ENCODE peak calls at places on chromosomes 5 and 9, in ten cellular contexts. V is uterus; R is body of pancreas; W is stomach; K is left ventricle myocardium inferior; P is psoas muscle; T is K562; E is GM23338; I is cardiac muscle cell; A is effector memory CD4-positive, alpha-beta T cell. Z is an unnamed sample. For H3K36me3 and H3K4me1, the result is how much of the 10 kb centered on the place peaks cover.

GRCh38 chr9:95004452-95005275 is 278.2 kb downstream of the AOPEP start:
- DNase-seq in V (peak), T (peak), W (peak), E (peak), A (no peak), K (peak), I (peak), P (peak), R (peak), Z (peak)

GRCh38 chr9:133956520-133957076 is 35.5 kb downstream of the VAV2 start:
- DNase-seq in V (no peak), P (peak), T (no peak), R (peak), E (peak), W (no peak), I (peak), A (no peak), K (no peak), Z (no peak)

GRCh38 chr5:3277590-3278196 is 317.9 kb upstream of the IRX1 start:
- DNase-seq in P (no peak), R (no peak), A (no peak), E (peak), I (no peak), W (no peak), T (no peak), V (no peak), K (no peak), Z (no peak)

GRCh38 chr9:130106860-130107848 is 53.4 kb downstream of the GPR107 start:
- DNase-seq in A (peak), P (peak), V (peak), I (peak), K (peak), E (peak), T (peak), R (peak), W (peak), Z (peak)

GRCh38 chr9:7500521-7500920 is 299.1 kb downstream of the DMAC1 start:
- DNase-seq in V (no peak), K (no peak), E (no peak), I (no peak), A (no peak), W (no peak), P (no peak), R (no peak), T (no peak), Z (no peak)

GRCh38 chr9:93081931-93082330 is 14.1 kb upstream of the CARD19 start:
- DNase-seq in W (no peak), A (no peak), K (no peak), T (no peak), E (no peak), R (no peak), I (peak), V (peak), P (no peak), Z (no peak)

GRCh38 chr5:68447121-68447520 is 231.6 kb downstream of the PIK3R1 start:
- DNase-seq in I (no peak), R (no peak), K (no peak), W (no peak), A (no peak), P (no peak), T (no peak), V (no peak), E (no peak), Z (no peak)

GRCh38 chr5:18380729-18381362 is 746.6 kb downstream of the TAF11L14 start:
- DNase-seq in R (no peak), E (no peak), P (no peak), A (no peak), W (no peak), I (no peak), K (no peak), V (no peak), T (no peak), Z (no peak)

GRCh38 chr5:149195337-149195887 is 54.1 kb downstream of the ABLIM3 start:
- DNase-seq in P (peak), I (no peak), A (no peak), T (no peak), W (no peak), K (peak), V (no peak), E (no peak), R (no peak), Z (no peak)

GRCh38 chr5:37838152-37838932 is 1.5 kb downstream of the GDNF start:
- DNase-seq in T (no peak), E (peak), P (peak), V (no peak), I (peak), W (no peak), K (no peak), A (no peak), R (no peak), Z (no peak)

GRCh38 chr5:37835400-37835973 is 4.4 kb downstream of the GDNF start:
- DNase-seq in P (no peak), I (no peak), R (no peak), K (no peak), V (no peak), T (no peak), E (no peak), W (no peak), A (no peak), Z (no peak)

GRCh38 chr5:37834542-37835399 is 5.1 kb downstream of the GDNF start:
- DNase-seq in K (no peak), T (no peak), P (peak), V (no peak), I (no peak), R (no peak), A (no peak), E (peak), W (no peak), Z (no peak)

GRCh38 chr5:37837101-37838032 is 2.5 kb downstream of the GDNF start:
- DNase-seq in K (peak), V (peak), T (peak), P (peak), R (peak), W (peak), I (peak), E (peak), A (no peak), Z (peak)

GRCh38 chr5:37836173-37837100 is 3.4 kb downstream of the GDNF start:
- DNase-seq in P (peak), W (no peak), K (peak), E (peak), T (no peak), V (no peak), A (no peak), R (no peak), I (peak), Z (no peak)
- H3K36me3 ChIP-seq in P (half or more), W (under half), K (under half), E (under half), T (under half), V (under half), A (under half), R (under half), I (under half), Z (under half)

GRCh38 chr9:124278054-124278540 is 20.3 kb downstream of the NEK6 start:
- DNase-seq in I (no peak), V (no peak), P (no peak), A (no peak), R (no peak), E (no peak), W (no peak), K (no peak), T (peak), Z (peak)
- H3K4me1 ChIP-seq in I (under half), V (under half), P (under half), A (under half), R (under half), E (under half), W (half or more), K (half or more), T (under half), Z (under half)

GRCh38 chr5:34918025-34918424 is 2.5 kb downstream of the BRIX1 start:
- DNase-seq in I (no peak), K (no peak), W (no peak), T (no peak), P (no peak), E (no peak), R (no peak), A (no peak), V (no peak), Z (no peak)
- H3K36me3 ChIP-seq in I (under half), K (under half), W (under half), T (half or more), P (half or more), E (half or more), R (under half), A (under half), V (under half), Z (under half)

DNA sequence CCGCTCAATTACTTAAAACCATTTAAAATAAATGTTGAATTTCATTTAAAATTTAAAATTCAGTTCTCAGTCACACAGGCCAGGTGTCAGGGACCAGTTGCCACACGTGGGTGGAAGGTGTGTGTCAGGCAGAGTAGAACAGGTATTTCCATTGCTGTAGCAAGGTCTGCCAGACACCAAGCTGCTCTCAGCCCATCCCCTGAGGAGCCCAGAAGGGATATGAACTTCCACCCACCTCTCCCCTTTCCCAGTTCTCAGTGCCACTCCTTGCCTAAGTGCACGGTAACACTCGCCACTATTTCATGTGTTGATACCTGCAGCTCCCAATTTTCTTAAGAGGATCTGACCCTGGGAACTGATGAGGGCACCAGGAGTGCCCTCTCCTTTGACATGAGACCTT is 12.7 kb downstream of the SYK start:
- DNase-seq in I (no peak), A (no peak), W (no peak), V (no peak), K (no peak), R (no peak), P (no peak), T (no peak), E (no peak), Z (no peak)
- H3K4me1 ChIP-seq in I (under half), A (under half), W (under half), V (under half), K (under half), R (under half), P (under half), T (under half), E (under half), Z (under half)

Z was measured in CD4-positive, CD25-positive, alpha-beta regulatory T cell.